ENCODE peak calls at places on chromosome 15, in six cellular contexts. One of them, this sample, is unnamed.

GRCh38 chr15:58248504-58248842 is 110.3 kb downstream of the AQP9 start:
- DNase-seq in A673: no peak
- DNase-seq in Panc1: no peak
- DNase-seq in astrocyte of the spinal cord: no peak
- DNase-seq in natural killer cell: no peak
- DNase-seq in upper lobe of left lung: no peak
- DNase-seq in this sample: no peak

GRCh38 chr15:96324900-96325299 is 5.6 kb upstream of the NR2F2 start:
- DNase-seq in astrocyte of the spinal cord: no peak
- DNase-seq in Panc1: no peak
- DNase-seq in A673: no peak
- DNase-seq in upper lobe of left lung: no peak
- DNase-seq in natural killer cell: no peak
- DNase-seq in this sample: no peak

GRCh38 chr15:95086543-95087252 is 855.3 kb downstream of the MCTP2 start:
- DNase-seq in astrocyte of the spinal cord: peak; percentile 64
- DNase-seq in A673: no peak
- DNase-seq in upper lobe of left lung: no peak
- DNase-seq in natural killer cell: no peak
- DNase-seq in Panc1: no peak
- DNase-seq in this sample: no peak

GRCh38 chr15:77984446-77984861 is 93.1 kb downstream of the TBC1D2B start:
- DNase-seq in natural killer cell: no peak
- DNase-seq in Panc1: no peak
- DNase-seq in upper lobe of left lung: no peak
- DNase-seq in astrocyte of the spinal cord: no peak
- DNase-seq in A673: no peak
- DNase-seq in this sample: no peak

GRCh38 chr15:99054025-99054387 is 46.4 kb upstream of the PGPEP1L start:
- DNase-seq in astrocyte of the spinal cord: no peak
- DNase-seq in A673: no peak
- DNase-seq in upper lobe of left lung: no peak
- DNase-seq in Panc1: peak; percentile 76
- DNase-seq in natural killer cell: no peak
- DNase-seq in this sample: no peak

GRCh38 chr15:80635953-80636352 is 59.2 kb upstream of the ABHD17C start:
- DNase-seq in astrocyte of the spinal cord: no peak
- DNase-seq in natural killer cell: no peak
- DNase-seq in A673: no peak
- DNase-seq in Panc1: no peak
- DNase-seq in upper lobe of left lung: no peak
- DNase-seq in this sample: no peak

GRCh38 chr15:78050851-78051250 is 26.7 kb downstream of the TBC1D2B start:
- DNase-seq in natural killer cell: peak; percentile 17
- DNase-seq in upper lobe of left lung: no peak
- DNase-seq in A673: no peak
- DNase-seq in Panc1: no peak
- DNase-seq in astrocyte of the spinal cord: no peak
- DNase-seq in this sample: no peak

GRCh38 chr15:73870700-73871408 is 2.5 kb upstream of the TBC1D21 start:
- DNase-seq in A673: no peak
- DNase-seq in upper lobe of left lung: peak; percentile 22
- DNase-seq in natural killer cell: no peak
- DNase-seq in Panc1: no peak
- DNase-seq in astrocyte of the spinal cord: no peak
- DNase-seq in this sample: no peak

GRCh38 chr15:66178531-66178910 is 75.0 kb downstream of the MEGF11 start:
- DNase-seq in A673: no peak
- DNase-seq in astrocyte of the spinal cord: no peak
- DNase-seq in upper lobe of left lung: no peak
- DNase-seq in natural killer cell: no peak
- DNase-seq in Panc1: no peak
- DNase-seq in this sample: no peak

GRCh38 chr15:74332011-74332410 is 35.4 kb downstream of the CYP11A1 start:
- DNase-seq in natural killer cell: no peak
- DNase-seq in A673: no peak
- DNase-seq in Panc1: no peak
- DNase-seq in astrocyte of the spinal cord: no peak
- DNase-seq in upper lobe of left lung: no peak
- DNase-seq in this sample: no peak

GRCh38 chr15:66231421-66232266 is 21.9 kb downstream of the MEGF11 start:
- DNase-seq in natural killer cell: no peak
- DNase-seq in upper lobe of left lung: no peak
- DNase-seq in A673: no peak
- DNase-seq in astrocyte of the spinal cord: no peak
- DNase-seq in Panc1: no peak
- DNase-seq in this sample: no peak

GRCh38 chr15:81292516-81293001 is 31.4 kb downstream of the STARD5 start:
- DNase-seq in A673: no peak
- DNase-seq in natural killer cell: no peak
- DNase-seq in upper lobe of left lung: no peak
- DNase-seq in astrocyte of the spinal cord: no peak
- DNase-seq in Panc1: no peak
- DNase-seq in this sample: peak; percentile 73

GRCh38 chr15:81311834-81312459 is 12.0 kb downstream of the STARD5 start:
- DNase-seq in A673: no peak
- DNase-seq in natural killer cell: no peak
- DNase-seq in astrocyte of the spinal cord: peak; percentile 33
- DNase-seq in Panc1: no peak
- DNase-seq in upper lobe of left lung: no peak
- DNase-seq in this sample: no peak

GRCh38 chr15:90845201-90845949 is 23.0 kb upstream of the FURIN start:
- DNase-seq in upper lobe of left lung: peak; percentile 74
- DNase-seq in natural killer cell: no peak
- DNase-seq in astrocyte of the spinal cord: peak; percentile 86
- DNase-seq in Panc1: peak; percentile 54
- DNase-seq in A673: peak; percentile 33
- DNase-seq in this sample: peak; percentile 49

GRCh38 chr15:51947124-51947523 is 24.5 kb downstream of the LEO1 start:
- DNase-seq in A673: no peak
- DNase-seq in natural killer cell: no peak
- DNase-seq in upper lobe of left lung: no peak
- DNase-seq in Panc1: no peak
- DNase-seq in astrocyte of the spinal cord: no peak
- DNase-seq in this sample: no peak

GRCh38 chr15:45021331-45021730 is 1.7 kb upstream of the SORD start:
- DNase-seq in upper lobe of left lung: no peak
- DNase-seq in astrocyte of the spinal cord: no peak
- DNase-seq in A673: no peak
- DNase-seq in natural killer cell: no peak
- DNase-seq in Panc1: no peak
- DNase-seq in this sample: no peak

GRCh38 chr15:100785181-100786138 is 94.2 kb upstream of the ALDH1A3 start:
- DNase-seq in A673: no peak
- DNase-seq in upper lobe of left lung: peak; percentile 14
- DNase-seq in astrocyte of the spinal cord: no peak
- DNase-seq in Panc1: no peak
- DNase-seq in natural killer cell: no peak
- DNase-seq in this sample: no peak

GRCh38 chr15:60781211-60781713 is 302.3 kb upstream of the ICE2 start:
- DNase-seq in astrocyte of the spinal cord: no peak
- DNase-seq in Panc1: no peak
- DNase-seq in upper lobe of left lung: no peak
- DNase-seq in A673: no peak
- DNase-seq in natural killer cell: no peak
- DNase-seq in this sample: no peak

DNA sequence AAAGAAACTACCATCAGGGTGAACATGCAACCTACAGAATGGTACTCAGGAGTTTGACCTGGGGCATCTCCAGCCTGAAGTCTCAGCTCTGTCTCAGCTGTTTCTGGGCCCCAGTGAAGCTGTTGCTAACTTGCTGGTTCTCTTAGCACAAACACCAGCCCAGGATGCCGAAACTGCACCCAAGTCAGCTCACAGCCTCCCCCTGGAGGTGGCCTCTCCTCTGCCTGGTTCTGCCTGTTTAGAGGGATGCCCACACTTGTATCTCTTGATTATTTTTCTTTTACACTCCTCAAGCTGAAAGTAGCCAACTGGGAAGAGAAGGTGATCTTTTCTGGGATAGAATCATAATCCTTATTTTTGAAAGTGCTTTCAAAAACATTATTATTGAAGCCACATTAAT is 289.0 kb upstream of the RASGRP1 start:
- DNase-seq in A673: peak; percentile 35
- DNase-seq in astrocyte of the spinal cord: no peak
- DNase-seq in natural killer cell: no peak
- DNase-seq in Panc1: no peak
- DNase-seq in upper lobe of left lung: no peak
- DNase-seq in this sample: no peak
- TF ChIP-seq CTCF in A673: peak; percentile 42
- TF ChIP-seq CTCF in astrocyte of the spinal cord: peak; percentile 49
- TF ChIP-seq CTCF in natural killer cell: no peak
- TF ChIP-seq CTCF in Panc1: peak; percentile 28
- TF ChIP-seq CTCF in upper lobe of left lung: no peak
- TF ChIP-seq CTCF in this sample: no peak

GRCh38 chr15:68578960-68579935 is at the start of gene CORO2B:
- DNase-seq in Panc1: no peak
- DNase-seq in natural killer cell: no peak
- DNase-seq in A673: peak; percentile 84
- DNase-seq in astrocyte of the spinal cord: peak; percentile 63
- DNase-seq in upper lobe of left lung: peak; percentile 30
- DNase-seq in this sample: peak; percentile 28
- TF ChIP-seq CTCF in Panc1: no peak
- TF ChIP-seq CTCF in natural killer cell: no peak
- TF ChIP-seq CTCF in A673: no peak
- TF ChIP-seq CTCF in astrocyte of the spinal cord: no peak
- TF ChIP-seq CTCF in upper lobe of left lung: no peak
- TF ChIP-seq CTCF in this sample: no peak

GRCh38 chr15:68314563-68314962 is 37.0 kb downstream of the FEM1B start:
- DNase-seq in natural killer cell: no peak
- DNase-seq in A673: no peak
- DNase-seq in upper lobe of left lung: peak; percentile 8
- DNase-seq in Panc1: no peak
- DNase-seq in astrocyte of the spinal cord: no peak
- DNase-seq in this sample: peak; percentile 3

GRCh38 chr15:68315495-68316007 is 38.0 kb downstream of the FEM1B start:
- DNase-seq in astrocyte of the spinal cord: peak; percentile 80
- DNase-seq in Panc1: no peak
- DNase-seq in upper lobe of left lung: peak; percentile 8
- DNase-seq in natural killer cell: no peak
- DNase-seq in A673: no peak
- DNase-seq in this sample: peak; percentile 8

GRCh38 chr15:68317281-68318007 is 39.9 kb downstream of the FEM1B start:
- DNase-seq in astrocyte of the spinal cord: no peak
- DNase-seq in Panc1: no peak
- DNase-seq in natural killer cell: no peak
- DNase-seq in upper lobe of left lung: peak; percentile 6
- DNase-seq in A673: no peak
- DNase-seq in this sample: no peak

GRCh38 chr15:68315035-68315434 is 37.5 kb downstream of the FEM1B start:
- DNase-seq in upper lobe of left lung: no peak
- DNase-seq in natural killer cell: no peak
- DNase-seq in Panc1: no peak
- DNase-seq in A673: no peak
- DNase-seq in astrocyte of the spinal cord: no peak
- DNase-seq in this sample: no peak

DNA sequence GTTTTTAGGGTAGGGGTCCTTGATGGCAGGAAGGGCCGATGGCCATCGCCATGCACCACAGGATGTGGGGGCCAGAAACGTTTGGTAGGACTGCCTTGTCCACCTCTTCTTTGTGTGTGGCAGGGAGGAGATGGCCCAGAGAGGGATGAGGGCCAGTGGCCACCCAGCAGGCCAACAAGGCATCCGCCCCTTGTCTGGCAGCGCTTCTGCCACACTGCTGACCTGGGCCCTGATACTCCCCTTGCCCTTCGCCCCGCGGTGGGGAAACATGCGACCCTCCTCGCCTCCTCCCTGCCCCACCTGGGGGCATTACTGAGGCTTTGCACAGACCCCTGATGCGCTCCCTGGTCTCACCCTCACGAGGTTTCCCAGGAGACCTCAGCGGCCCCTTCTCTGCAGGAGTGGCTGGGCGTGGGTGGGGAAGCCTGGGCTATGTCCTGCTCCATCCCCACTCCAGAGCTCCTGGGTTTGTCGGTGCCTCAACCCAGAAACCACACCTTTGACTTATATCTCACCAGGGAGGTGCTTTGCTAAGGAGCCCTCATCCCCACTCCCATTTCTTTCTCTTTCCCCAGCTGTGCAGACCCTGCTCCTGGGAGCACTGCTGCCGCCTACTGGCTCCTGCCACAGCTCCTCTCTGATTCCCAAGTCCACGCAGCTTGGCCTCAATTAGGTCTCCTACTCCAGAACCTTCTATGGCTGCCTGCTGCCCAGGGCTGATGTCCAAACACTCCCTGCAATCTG is 38.7 kb downstream of the FEM1B start:
- DNase-seq in natural killer cell: no peak
- DNase-seq in Panc1: no peak
- DNase-seq in astrocyte of the spinal cord: peak; percentile 51
- DNase-seq in upper lobe of left lung: peak; percentile 17
- DNase-seq in A673: no peak
- DNase-seq in this sample: peak; percentile 6
- TF ChIP-seq CTCF in natural killer cell: no peak
- TF ChIP-seq CTCF in Panc1: peak; percentile 82
- TF ChIP-seq CTCF in astrocyte of the spinal cord: peak; percentile 73
- TF ChIP-seq CTCF in upper lobe of left lung: no peak
- TF ChIP-seq CTCF in A673: peak; percentile 56
- TF ChIP-seq CTCF in this sample: no peak

DNA sequence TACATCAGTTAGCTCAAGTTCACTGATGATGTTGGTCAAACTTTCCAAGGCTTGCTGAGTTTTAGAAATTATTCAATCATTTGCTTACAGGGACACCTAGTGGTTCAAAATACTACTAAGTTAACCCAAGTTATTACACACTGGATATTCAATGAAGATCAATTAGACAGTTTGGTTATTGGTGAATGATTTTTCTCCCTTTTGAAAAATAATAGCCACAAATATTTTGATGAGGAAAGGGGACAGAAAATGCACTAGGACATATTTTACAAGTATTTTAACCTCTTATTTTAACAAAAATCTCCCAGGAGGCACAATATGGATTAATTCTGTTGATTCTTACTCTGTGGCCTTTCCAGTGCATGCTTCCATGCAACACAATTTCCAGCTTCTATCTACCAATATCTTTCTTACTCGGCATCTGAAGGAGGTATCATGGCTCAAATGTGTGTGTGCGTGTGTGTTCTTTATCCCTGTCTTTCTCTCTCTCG is 20.1 kb upstream of the GOLGA6L2 start:
- DNase-seq in Panc1: peak; percentile 18
- DNase-seq in astrocyte of the spinal cord: peak; percentile 21
- DNase-seq in natural killer cell: no peak
- DNase-seq in upper lobe of left lung: no peak
- DNase-seq in A673: peak; percentile 41
- DNase-seq in this sample: no peak
- TF ChIP-seq CTCF in Panc1: peak; percentile 66
- TF ChIP-seq CTCF in astrocyte of the spinal cord: peak; percentile 19
- TF ChIP-seq CTCF in natural killer cell: no peak
- TF ChIP-seq CTCF in upper lobe of left lung: peak; percentile 33
- TF ChIP-seq CTCF in A673: peak; percentile 46
- TF ChIP-seq CTCF in this sample: no peak

This sample was measured in activated B cell treated with CpG ODN at 0.5 μM for 24 hours.